ENCODE peak calls at places on chromosomes 2 and 18, in five cellular contexts. Z is H9, K is H1, O is trophoblast cell, E is mesenchymal stem cell. J is an unnamed sample.

GRCh38 chr2:160033732-160034392 is 28.6 kb downstream of the PLA2R1 start:
- DNase-seq in E (peak), Z (no peak), K (no peak), O (peak), J (no peak)

GRCh38 chr2:72104821-72105588 is 42.7 kb downstream of the CYP26B1 start:
- DNase-seq in K (peak), Z (peak), O (no peak), E (no peak), J (no peak)

GRCh38 chr2:158716091-158716815 is 78.9 kb upstream of the DAPL1 start:
- DNase-seq in K (no peak), O (no peak), Z (no peak), E (no peak), J (no peak)

GRCh38 chr2:74286725-74287124 is 56.5 kb downstream of the SLC4A5 start:
- DNase-seq in O (no peak), Z (peak), E (no peak), K (no peak), J (no peak)

GRCh38 chr18:37538526-37539205 is 26.9 kb downstream of the CELF4 start:
- DNase-seq in O (no peak), E (peak), K (no peak), Z (no peak), J (no peak)

GRCh38 chr2:854460-854859 is 96.2 kb upstream of the SNTG2 start:
- DNase-seq in Z (peak), E (no peak), O (peak), K (peak), J (peak)

GRCh38 chr2:149908731-149909690 is 321.4 kb upstream of the MMADHC start:
- DNase-seq in Z (no peak), E (peak), O (no peak), K (no peak), J (no peak)

GRCh38 chr2:137838255-137839092 is 125.8 kb upstream of the HNMT start:
- DNase-seq in O (peak), E (peak), K (no peak), Z (no peak), J (peak)

GRCh38 chr2:195898505-195898904 is 170.1 kb downstream of the DNAH7 start:
- DNase-seq in O (peak), Z (no peak), K (no peak), E (peak), J (peak)

GRCh38 chr2:9359463-9359862 is 63.9 kb downstream of the ITGB1BP1 start:
- DNase-seq in K (no peak), Z (no peak), E (no peak), O (no peak), J (no peak)

GRCh38 chr2:54859416-54859815 is 136.0 kb downstream of the EML6 start:
- DNase-seq in E (no peak), Z (no peak), O (no peak), K (no peak), J (no peak)

GRCh38 chr2:72917875-72918660 is 749 bp downstream of the EMX1 start:
- DNase-seq in Z (peak), K (peak), E (no peak), O (peak), J (no peak)

GRCh38 chr2:3487931-3488554 is 31.3 kb downstream of the ADI1 start:
- DNase-seq in E (no peak), K (no peak), O (no peak), Z (peak), J (no peak)

GRCh38 chr2:217856159-217856558 is 146.6 kb downstream of the TNS1 start:
- DNase-seq in E (no peak), O (no peak), K (no peak), Z (no peak), J (no peak)

GRCh38 chr2:9970386-9971044 is 19.0 kb downstream of the GRHL1 start:
- DNase-seq in E (no peak), K (no peak), O (peak), Z (no peak), J (no peak)

GRCh38 chr2:146623771-146624170 is 1221.1 kb upstream of the ACVR2A start:
- DNase-seq in Z (no peak), K (no peak), E (no peak), O (no peak), J (no peak)

GRCh38 chr2:58930541-58930940 is 689.4 kb upstream of the FANCL start:
- DNase-seq in K (no peak), Z (no peak), E (no peak), O (no peak), J (no peak)

GRCh38 chr2:159262904-159263303 is 23.6 kb downstream of the WDSUB1 start:
- DNase-seq in K (no peak), Z (no peak), O (no peak), E (peak), J (no peak)

GRCh38 chr2:148901142-148901541 is 26.1 kb downstream of the KIF5C start:
- DNase-seq in K (no peak), E (no peak), O (no peak), Z (no peak), J (no peak)

GRCh38 chr18:36811430-36811829 is 17.4 kb downstream of the TPGS2 start:
- DNase-seq in K (no peak), Z (no peak), O (peak), E (no peak), J (no peak)

GRCh38 chr2:196389670-196390069 is 218.3 kb upstream of the STK17B start:
- DNase-seq in E (no peak), Z (no peak), O (no peak), K (no peak), J (no peak)

GRCh38 chr2:70002241-70002896 is 40.9 kb upstream of the ASPRV1 start:
- DNase-seq in E (no peak), K (peak), Z (no peak), O (no peak), J (no peak)

GRCh38 chr2:144078802-144079386 is 441.0 kb downstream of the ZEB2 start:
- DNase-seq in Z (no peak), E (no peak), K (no peak), O (no peak), J (no peak)

GRCh38 chr2:34892766-34893165 is 1293.7 kb upstream of the FAM98A start:
- DNase-seq in O (no peak), K (no peak), Z (no peak), E (no peak), J (no peak)

GRCh38 chr2:40369619-40370397 is 82.1 kb downstream of the SLC8A1 start:
- DNase-seq in Z (no peak), O (no peak), K (no peak), E (no peak), J (no peak)

GRCh38 chr2:49801898-49802297 is 647.6 kb upstream of the FSHR start:
- DNase-seq in E (no peak), O (no peak), Z (no peak), K (no peak), J (no peak)

GRCh38 chr2:176085861-176086771 is 2.4 kb upstream of the EVX2 start:
- DNase-seq in K (peak), O (peak), E (no peak), Z (peak), J (no peak)

GRCh38 chr2:144890828-144891227 is 370.9 kb upstream of the ZEB2 start:
- DNase-seq in Z (no peak), K (no peak), E (peak), O (no peak), J (no peak)

GRCh38 chr18:22926454-22926853 is 6.7 kb upstream of the RBBP8 start:
- DNase-seq in Z (no peak), O (no peak), K (no peak), E (no peak), J (no peak)

GRCh38 chr18:13558132-13558531 is 168.2 kb downstream of the FAM210A start:
- DNase-seq in O (peak), K (peak), Z (peak), E (peak), J (peak)

GRCh38 chr2:232260075-232260474 is 118.5 kb upstream of the ALPP start:
- DNase-seq in E (peak), K (no peak), O (peak), Z (no peak), J (no peak)

GRCh38 chr2:184681642-184682321 is 83.5 kb downstream of the ZNF804A start:
- DNase-seq in K (no peak), O (no peak), Z (no peak), E (no peak), J (no peak)

GRCh38 chr2:40886100-40886499 is 434.2 kb upstream of the SLC8A1 start:
- DNase-seq in E (no peak), K (no peak), Z (no peak), O (no peak), J (no peak)

GRCh38 chr2:10004401-10004800 is 38.9 kb upstream of the KLF11 start:
- DNase-seq in O (no peak), Z (no peak), E (no peak), K (no peak), J (no peak)

GRCh38 chr2:150047731-150048130 is 439.7 kb downstream of the RND3 start:
- DNase-seq in E (no peak), Z (no peak), K (no peak), O (no peak), J (no peak)

GRCh38 chr18:22391571-22392359 is 25.9 kb downstream of the CTAGE1 start:
- DNase-seq in E (peak), K (no peak), O (peak), Z (no peak), J (no peak)

GRCh38 chr18:31687529-31687928 is 3.1 kb upstream of the B4GALT6 start:
- DNase-seq in E (no peak), Z (no peak), O (no peak), K (no peak), J (no peak)

GRCh38 chr2:177072069-177072468 is 140.5 kb upstream of the HNRNPA3 start:
- DNase-seq in K (no peak), E (no peak), Z (no peak), O (peak), J (no peak)

GRCh38 chr2:10523406-10524189 is 75.5 kb upstream of the ODC1 start:
- DNase-seq in Z (no peak), K (no peak), E (no peak), O (no peak), J (no peak)

DNA sequence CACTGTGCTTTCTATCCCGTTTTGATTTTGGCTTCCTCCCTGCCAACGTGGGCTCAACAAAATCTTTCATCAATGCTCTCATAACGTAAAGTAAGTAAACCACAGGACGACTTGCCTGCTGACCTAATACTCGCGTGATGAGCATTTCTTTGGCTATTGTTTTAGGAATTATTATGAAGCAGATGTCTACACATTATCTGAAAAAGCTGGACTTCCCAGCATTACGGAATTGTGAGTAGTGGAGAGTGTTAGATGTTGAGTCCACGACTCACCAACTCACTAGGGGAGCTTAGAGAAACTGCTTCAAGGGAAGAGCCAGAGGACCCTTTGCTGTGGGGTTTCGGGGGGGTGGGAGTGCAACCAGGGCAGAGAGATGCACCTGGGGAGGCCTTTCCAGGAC is 21.9 kb downstream of the HJURP start:
- DNase-seq in O (no peak), E (peak), Z (no peak), K (no peak), J (no peak)
- H3K27ac ChIP-seq in O (no peak), E (no peak), Z (no peak), K (no peak), J (no peak)

DNA sequence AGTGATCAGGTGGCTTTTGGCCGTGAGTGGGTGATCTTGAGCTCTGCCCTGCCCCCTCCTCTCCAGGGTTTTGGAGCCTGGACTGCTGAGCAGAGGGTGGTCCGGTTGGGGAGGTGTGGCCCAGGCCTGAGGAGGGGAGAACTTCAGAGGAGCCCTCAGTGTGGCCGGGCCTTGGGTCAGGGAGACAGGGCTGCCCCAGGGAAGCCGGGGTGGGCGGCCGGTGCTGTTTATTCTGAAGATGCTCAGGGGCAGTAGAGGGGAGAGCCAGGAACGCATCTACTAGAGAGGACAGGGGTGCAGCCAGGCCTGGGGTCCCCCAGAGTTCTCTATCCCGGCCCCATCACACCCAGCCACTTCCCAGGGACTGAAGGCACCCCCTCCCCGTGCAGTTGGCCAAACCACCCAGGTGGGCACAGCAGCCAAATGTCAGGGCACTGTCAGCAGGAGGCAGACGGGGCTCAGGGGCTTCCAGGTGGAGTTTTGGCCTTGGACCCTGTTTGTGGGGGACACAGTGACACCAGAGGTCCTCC is 971 bp downstream of the ERFE start:
- DNase-seq in Z (no peak), O (no peak), K (no peak), E (no peak), J (no peak)
- H2BK12ac ChIP-seq in Z (no peak), O (no peak), K (no peak), E (no peak), J (no peak)

GRCh38 chr18:3460823-3461398 is 10.9 kb downstream of the TGIF1 start:
- DNase-seq in Z (no peak), K (no peak), E (no peak), O (no peak), J (no peak)
- H3K27ac ChIP-seq in Z (no peak), K (no peak), E (no peak), O (no peak), J (no peak)

DNA sequence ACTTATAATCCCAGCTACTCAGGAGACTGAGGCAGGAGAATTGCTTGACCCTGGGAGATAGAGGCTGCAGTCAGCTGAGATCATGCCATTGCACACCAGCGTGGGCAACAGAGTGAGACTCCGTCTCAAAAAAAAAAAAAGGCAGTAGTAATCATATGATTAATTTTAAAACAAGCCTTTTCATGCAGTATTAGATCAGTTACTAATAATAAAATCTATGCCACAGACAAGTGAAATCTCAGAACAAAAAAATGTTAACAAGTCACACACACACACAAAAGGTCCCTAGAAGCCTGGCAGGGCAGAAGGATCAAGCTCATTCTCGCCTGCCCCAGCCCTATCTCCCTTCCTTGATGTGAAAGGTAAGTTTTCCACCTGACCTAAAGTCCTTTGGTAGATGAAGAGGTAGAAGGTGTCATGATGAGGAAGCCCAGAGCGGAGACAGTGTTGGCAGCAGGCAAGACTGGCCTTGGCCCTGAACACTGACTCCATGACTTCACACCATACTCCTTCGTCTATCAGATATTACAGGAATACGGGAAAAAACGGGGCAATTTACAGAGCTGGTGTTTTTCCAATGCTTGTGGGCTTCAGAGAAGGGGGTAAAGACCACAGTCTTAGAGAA is 10.6 kb downstream of the KDSR start:
- DNase-seq in E (no peak), O (no peak), Z (no peak), K (no peak), J (no peak)
- H2BK12ac ChIP-seq in E (peak), O (no peak), Z (no peak), K (no peak), J (no peak)

GRCh38 chr2:203869610-203870042 is 2.1 kb downstream of the CTLA4 start:
- DNase-seq in E (no peak), O (no peak), Z (no peak), K (no peak), J (no peak)
- H3K27ac ChIP-seq in E (no peak), O (no peak), Z (no peak), K (no peak), J (no peak)

GRCh38 chr2:31070339-31070738 is 67.9 kb downstream of the GALNT14 start:
- DNase-seq in Z (no peak), E (no peak), O (no peak), K (no peak), J (no peak)

GRCh38 chr2:31065356-31065755 is 72.9 kb downstream of the GALNT14 start:
- DNase-seq in K (no peak), E (no peak), O (no peak), Z (no peak), J (no peak)

GRCh38 chr2:31069926-31070325 is 68.3 kb downstream of the GALNT14 start:
- DNase-seq in Z (no peak), O (no peak), K (no peak), E (no peak), J (no peak)

GRCh38 chr2:31067259-31067658 is 71.0 kb downstream of the GALNT14 start:
- DNase-seq in Z (no peak), O (peak), E (no peak), K (no peak), J (no peak)

GRCh38 chr2:31066594-31066993 is 71.6 kb downstream of the GALNT14 start:
- DNase-seq in Z (no peak), E (no peak), K (no peak), O (no peak), J (no peak)
- H2BK12ac ChIP-seq in Z (no peak), E (no peak), K (no peak), O (no peak), J (no peak)

J was measured in neuronal stem cell.